ENCODE peak calls at places on chromosome 7, in seven cellular contexts. L is ovary, M is T-helper 1 cell, Y is left ventricle myocardium superior, I is D341Med, X is COR-L47, T is RWPE1. Q is an unnamed sample.

GRCh38 chr7:26083113-26083512 is 68.9 kb upstream of the NFE2L3 start:
- DNase-seq in Y (no peak), X (no peak), I (no peak), L (no peak), M (no peak), T (peak; percentile 56), Q (no peak)

GRCh38 chr7:21192662-21193061 is 235.2 kb upstream of the SP4 start:
- DNase-seq in Y (no peak), M (no peak), T (no peak), I (no peak), X (no peak), L (no peak), Q (no peak)

GRCh38 chr7:121587454-121587853 is 191.3 kb upstream of the FAM3C start:
- DNase-seq in I (no peak), Y (no peak), T (no peak), M (no peak), X (no peak), L (no peak), Q (no peak)

GRCh38 chr7:11539853-11540252 is 292.1 kb downstream of the THSD7A start:
- DNase-seq in X (no peak), M (no peak), Y (no peak), T (no peak), I (no peak), L (no peak), Q (no peak)

GRCh38 chr7:1974290-1974689 is 258.5 kb downstream of the MAD1L1 start:
- DNase-seq in L (no peak), Y (no peak), I (no peak), T (no peak), M (no peak), X (no peak), Q (no peak)

GRCh38 chr7:149496642-149497391 is 792 bp downstream of the ZNF746 start:
- DNase-seq in M (peak; percentile 38), T (peak; percentile 7), X (peak; percentile 15), I (peak; percentile 64), Y (peak; percentile 76), L (peak; percentile 77), Q (peak; percentile 38)

GRCh38 chr7:137944168-137944567 is 57.7 kb downstream of the CREB3L2 start:
- DNase-seq in L (peak; percentile 49), X (peak; percentile 5), M (no peak), T (no peak), Y (no peak), I (no peak), Q (no peak)

GRCh38 chr7:157830331-157830730 is 493.5 kb downstream of the DNAJB6 start:
- DNase-seq in Y (no peak), T (no peak), M (no peak), X (peak; percentile 97), I (no peak), L (no peak), Q (no peak)

GRCh38 chr7:778271-778967 is 51.3 kb upstream of the PRKAR1B start:
- DNase-seq in M (no peak), L (no peak), I (peak; percentile 49), X (peak; percentile 87), T (no peak), Y (no peak), Q (no peak)

GRCh38 chr7:157768198-157768597 is 431.4 kb downstream of the DNAJB6 start:
- DNase-seq in M (no peak), Y (peak; percentile 10), X (no peak), T (no peak), L (no peak), I (no peak), Q (no peak)

GRCh38 chr7:35556532-35557471 is 138.1 kb downstream of the HERPUD2 start:
- DNase-seq in I (no peak), X (no peak), M (no peak), L (no peak), T (no peak), Y (no peak), Q (no peak)

GRCh38 chr7:142012825-142013506 is 17.3 kb downstream of the MGAM start:
- DNase-seq in X (no peak), M (no peak), Y (no peak), L (no peak), I (no peak), T (peak; percentile 28), Q (no peak)

GRCh38 chr7:111763221-111763791 is 201.0 kb upstream of the IMMP2L start:
- DNase-seq in T (peak; percentile 62), L (no peak), I (peak; percentile 78), M (no peak), X (peak; percentile 52), Y (peak; percentile 35), Q (no peak)

GRCh38 chr7:134954197-134955082 is 31.9 kb upstream of the AGBL3 start:
- DNase-seq in T (peak; percentile 4), X (peak; percentile 1), L (no peak), M (no peak), Y (no peak), I (no peak), Q (no peak)

GRCh38 chr7:37234928-37235327 is 213.7 kb downstream of the ELMO1 start:
- DNase-seq in T (peak; percentile 13), M (no peak), Y (no peak), I (peak; percentile 46), L (no peak), X (peak; percentile 8), Q (no peak)

GRCh38 chr7:18459439-18459838 is 36.1 kb upstream of the HDAC9 start:
- DNase-seq in X (no peak), M (no peak), L (no peak), T (no peak), Y (no peak), I (no peak), Q (no peak)

GRCh38 chr7:69598487-69599148 is 343 bp downstream of the AUTS2 start:
- DNase-seq in M (no peak), L (no peak), X (no peak), T (peak; percentile 27), I (peak; percentile 60), Y (peak; percentile 35), Q (no peak)

GRCh38 chr7:76513817-76514799 is 3.8 kb downstream of the UPK3B start:
- DNase-seq in Y (no peak), L (peak; percentile 53), I (peak; percentile 36), M (no peak), T (no peak), X (no peak), Q (no peak)

GRCh38 chr7:35717516-35717915 is 22.6 kb upstream of the HERPUD2 start:
- DNase-seq in I (no peak), Y (no peak), L (no peak), T (no peak), X (no peak), M (no peak), Q (no peak)

GRCh38 chr7:15219758-15220157 is 317.2 kb upstream of the DGKB start:
- DNase-seq in Y (no peak), X (no peak), M (no peak), I (peak; percentile 45), L (no peak), T (no peak), Q (no peak)

GRCh38 chr7:129748710-129749109 is 137.2 kb downstream of the NRF1 start:
- DNase-seq in T (no peak), L (no peak), I (no peak), Y (no peak), X (no peak), M (no peak), Q (no peak)

GRCh38 chr7:106346678-106347217 is 62.0 kb upstream of the NAMPT start:
- DNase-seq in L (no peak), X (no peak), T (peak; percentile 77), I (no peak), Y (no peak), M (no peak), Q (no peak)

GRCh38 chr7:125504848-125505247 is 575.2 kb upstream of the POT1 start:
- DNase-seq in Y (no peak), M (no peak), L (no peak), I (no peak), X (no peak), T (no peak), Q (no peak)

GRCh38 chr7:137445998-137446397 is 102.5 kb upstream of the PTN start:
- DNase-seq in I (no peak), T (no peak), L (no peak), X (no peak), M (no peak), Y (no peak), Q (no peak)

GRCh38 chr7:156986378-156986777 is 24.1 kb downstream of the MNX1 start:
- DNase-seq in M (no peak), Y (no peak), X (no peak), I (no peak), T (no peak), L (no peak), Q (no peak)

GRCh38 chr7:139351027-139351426 is 8.7 kb upstream of the LUC7L2 start:
- DNase-seq in M (no peak), L (no peak), T (no peak), X (no peak), Y (no peak), I (no peak), Q (no peak)

GRCh38 chr7:19772858-19773337 is 519 bp downstream of the TMEM196 start:
- DNase-seq in L (peak; percentile 54), X (peak; percentile 26), I (peak; percentile 38), M (no peak), Y (no peak), T (peak; percentile 25), Q (no peak)

GRCh38 chr7:150340024-150340749 is 1.2 kb downstream of the RARRES2 start:
- DNase-seq in X (no peak), M (no peak), I (peak; percentile 30), L (peak; percentile 75), Y (peak; percentile 79), T (no peak), Q (no peak)

GRCh38 chr7:98294798-98295382 is 13.4 kb downstream of the BRI3 start:
- DNase-seq in I (peak; percentile 90), X (peak; percentile 59), Y (peak; percentile 60), T (peak; percentile 74), M (no peak), L (no peak), Q (no peak)

GRCh38 chr7:117157121-117157870 is 165.6 kb downstream of the WNT2 start:
- DNase-seq in T (peak; percentile 14), X (no peak), I (no peak), L (peak; percentile 54), M (no peak), Y (peak; percentile 51), Q (no peak)

GRCh38 chr7:79055722-79056415 is 397.6 kb downstream of the MAGI2 start:
- DNase-seq in M (no peak), Y (no peak), L (peak; percentile 74), X (no peak), T (no peak), I (no peak), Q (no peak)

GRCh38 chr7:12756841-12757240 is 69.4 kb downstream of the ARL4A start:
- DNase-seq in L (no peak), I (no peak), Y (no peak), X (no peak), M (no peak), T (no peak), Q (no peak)

GRCh38 chr7:103632972-103633371 is 187.0 kb upstream of the SLC26A5 start:
- DNase-seq in Y (no peak), T (peak; percentile 51), X (no peak), L (no peak), M (no peak), I (no peak), Q (no peak)

GRCh38 chr7:30730996-30731395 is 20.9 kb upstream of the INMT start:
- DNase-seq in L (no peak), T (no peak), Y (no peak), M (no peak), X (no peak), I (no peak), Q (no peak)

GRCh38 chr7:101564778-101565211 is 64.3 kb downstream of the MYL10 start:
- DNase-seq in X (no peak), Y (no peak), M (no peak), I (peak; percentile 31), L (no peak), T (peak; percentile 55), Q (no peak)

Q was measured in activated T-helper 9 cell treated with anti-CD3 and anti-CD28 coated beads, Interleukin-2, amount 50 U/mL, for 16 hours.